ENCODE peak calls at places on chromosomes 7 and 10, in seven cellular contexts. R, U, O, Z, X, E and V are unnamed samples. For H3K4me1, the result is how much of the 10 kb centered on the place peaks cover.

GRCh38 chr7:134649231-134649775 is 2.6 kb downstream of the BPGM start:
- DNase-seq in R (no peak), U (no peak), O (no peak), Z (no peak), X (no peak), E (no peak), V (no peak)

GRCh38 chr7:134365341-134366054 is 48.8 kb upstream of the SLC35B4 start:
- DNase-seq in R (no peak), U (peak), O (no peak), Z (peak), X (no peak), E (no peak), V (peak)

GRCh38 chr10:17563452-17563851 is 53.7 kb downstream of the HACD1 start:
- DNase-seq in R (no peak), U (peak), O (no peak), Z (no peak), X (no peak), E (no peak), V (no peak)

GRCh38 chr10:104291439-104291951 is 22.5 kb downstream of the GSTO2 start:
- DNase-seq in R (peak), U (peak), O (peak), Z (peak), X (peak), E (peak), V (peak)

GRCh38 chr10:1369665-1370064 is 313.5 kb downstream of the WDR37 start:
- DNase-seq in R (no peak), U (no peak), O (no peak), Z (no peak), X (no peak), E (no peak), V (no peak)

GRCh38 chr7:2048531-2048930 is 184.2 kb downstream of the MAD1L1 start:
- DNase-seq in R (no peak), U (no peak), O (no peak), Z (no peak), X (peak), E (no peak), V (no peak)

GRCh38 chr7:137386966-137387365 is 43.4 kb upstream of the PTN start:
- DNase-seq in R (no peak), U (no peak), O (no peak), Z (no peak), X (no peak), E (no peak), V (no peak)

GRCh38 chr7:158492372-158492771 is 95.3 kb downstream of the PTPRN2 start:
- DNase-seq in R (no peak), U (no peak), O (no peak), Z (no peak), X (no peak), E (no peak), V (no peak)

GRCh38 chr7:139713061-139713460 is 64.7 kb downstream of the HIPK2 start:
- DNase-seq in R (no peak), U (no peak), O (no peak), Z (no peak), X (no peak), E (peak), V (no peak)

GRCh38 chr7:16982640-16983103 is 100.9 kb upstream of the AGR3 start:
- DNase-seq in R (no peak), U (peak), O (no peak), Z (peak), X (no peak), E (no peak), V (peak)

GRCh38 chr7:150382123-150382843 is 3.2 kb downstream of the ZNF775 start:
- DNase-seq in R (no peak), U (no peak), O (no peak), Z (no peak), X (no peak), E (no peak), V (no peak)

GRCh38 chr10:2145486-2145885 is 408.2 kb upstream of the ADARB2 start:
- DNase-seq in R (no peak), U (no peak), O (no peak), Z (no peak), X (no peak), E (no peak), V (no peak)

DNA sequence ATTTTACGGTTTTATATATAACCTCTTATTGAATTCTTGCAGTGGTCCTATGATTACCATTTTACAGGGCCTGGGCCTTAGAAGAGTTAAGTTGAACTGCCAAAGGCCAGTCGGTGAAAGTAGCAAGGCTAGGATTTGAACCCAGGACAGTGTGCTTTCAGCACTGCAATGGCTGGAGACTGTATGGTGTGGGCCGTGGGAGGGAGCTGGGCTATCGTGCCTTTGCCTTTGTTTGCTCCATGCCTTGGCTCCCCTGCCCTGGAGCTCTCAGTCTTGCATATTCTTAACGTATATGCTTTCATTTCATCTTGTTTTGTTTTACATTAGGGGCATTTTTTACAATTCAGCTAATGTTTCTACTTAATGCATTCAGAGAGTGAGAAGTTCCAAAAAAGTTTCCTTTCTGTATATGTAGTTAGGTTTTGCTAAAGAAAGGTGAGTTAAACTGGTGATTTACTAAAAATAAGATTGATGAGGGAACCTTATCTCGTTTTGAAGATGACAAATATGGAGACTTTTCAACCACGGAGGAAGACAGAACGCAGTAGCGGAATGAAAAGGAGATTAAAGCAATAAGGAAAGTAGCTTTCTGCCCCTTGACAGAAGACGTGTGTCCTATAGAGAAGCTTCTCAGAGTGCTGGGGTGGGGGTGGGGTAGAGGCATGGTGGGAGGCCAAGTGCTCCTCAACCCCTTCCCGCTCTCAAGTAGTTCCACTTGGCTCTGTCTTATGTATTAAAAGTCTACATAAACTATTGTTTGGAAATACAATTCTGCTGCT is 82.5 kb downstream of the RTKN2 start:
- DNase-seq in R (no peak), U (no peak), O (no peak), Z (no peak), X (no peak), E (no peak), V (no peak)
- H3K4me1 ChIP-seq in R (under half), U (under half), O (under half), Z (under half), X (under half), E (under half), V (under half)

GRCh38 chr10:101968910-101969321 is 87.1 kb downstream of the ARMH3 start:
- DNase-seq in R (no peak), U (no peak), O (no peak), Z (no peak), X (no peak), E (no peak), V (no peak)
- H3K4me1 ChIP-seq in R (under half), U (under half), O (half or more), Z (under half), X (under half), E (under half), V (under half)

DNA sequence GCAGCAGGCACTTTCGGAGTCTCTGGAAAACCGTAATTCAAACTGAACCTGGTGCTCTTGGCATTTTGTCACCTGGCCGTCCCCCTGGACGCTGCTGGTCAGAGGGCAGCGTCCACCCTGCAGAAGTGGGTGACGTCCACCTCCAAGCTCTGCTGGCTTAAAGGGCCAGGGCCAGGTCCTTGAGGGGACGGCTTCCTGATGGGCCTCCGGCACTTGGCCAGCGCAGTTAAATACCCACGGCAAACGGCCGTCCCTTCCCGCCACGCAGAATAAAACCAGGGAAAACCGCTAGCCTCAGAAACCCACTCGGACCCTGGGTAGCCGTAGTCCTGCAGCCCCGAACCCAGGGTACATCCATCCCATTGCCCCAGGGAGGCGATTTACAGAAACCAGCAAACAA is 81.3 kb upstream of the PDGFA start:
- DNase-seq in R (no peak), U (no peak), O (no peak), Z (no peak), X (no peak), E (no peak), V (no peak)
- H3K4me1 ChIP-seq in R (under half), U (under half), O (under half), Z (under half), X (under half), E (under half), V (under half)

GRCh38 chr10:13922591-13922990 is 335.8 kb downstream of the PRPF18 start:
- DNase-seq in R (no peak), U (peak), O (no peak), Z (no peak), X (no peak), E (no peak), V (no peak)
- H3K4me1 ChIP-seq in R (under half), U (under half), O (under half), Z (under half), X (under half), E (under half), V (under half)

DNA sequence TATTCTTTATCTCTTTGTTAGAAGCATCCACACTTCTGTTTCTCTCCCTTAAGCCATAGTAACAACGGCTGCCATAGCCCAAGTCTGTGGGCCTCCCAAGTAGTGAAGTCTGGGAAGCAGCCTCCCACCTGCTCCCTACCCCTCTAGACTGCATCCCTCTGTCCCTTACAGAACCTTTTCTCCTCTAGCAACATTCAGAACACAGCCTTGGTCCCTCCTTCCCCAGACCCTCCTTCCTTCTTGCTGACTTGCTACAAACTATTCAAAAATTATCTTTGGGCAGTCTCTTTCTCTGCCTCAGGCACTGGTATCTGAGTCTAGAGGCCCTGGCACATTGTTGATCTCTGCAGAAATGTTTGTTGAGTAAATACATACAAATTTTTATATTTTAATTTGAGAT is 2.3 kb upstream of the NYAP1 start:
- DNase-seq in R (no peak), U (no peak), O (no peak), Z (no peak), X (no peak), E (no peak), V (no peak)
- H3K4me1 ChIP-seq in R (under half), U (under half), O (half or more), Z (half or more), X (under half), E (under half), V (half or more)